ENCODE peak calls at places on chromosomes 16 and 17, in five cellular contexts. X is mesendoderm, A is GM23338, Z is HCT116, I is mesenchymal stem cell. P is an unnamed sample. For H3K27me3, the result is how much of the 10 kb centered on the place peaks cover.

GRCh38 chr17:8718001-8718563 is 26.6 kb downstream of the CCDC42 start:
- DNase-seq in X (no peak), A (no peak), Z (no peak), I (no peak), P (no peak)

GRCh38 chr17:46979023-46979870 is at the start of gene RPRML:
- DNase-seq in X (peak), A (peak), Z (no peak), I (peak), P (peak)

GRCh38 chr16:11675561-11676511 is 7.6 kb downstream of the SNN start:
- DNase-seq in X (peak), A (peak), Z (peak), I (no peak), P (peak)

GRCh38 chr16:4309102-4309832 is 6.6 kb upstream of the GLIS2 start:
- DNase-seq in X (no peak), A (no peak), Z (no peak), I (no peak), P (no peak)

GRCh38 chr16:84532299-84532724 is 27.9 kb upstream of the MEAK7 start:
- DNase-seq in X (peak), A (peak), Z (no peak), I (peak), P (peak)

GRCh38 chr17:46028969-46029565 is 30.0 kb downstream of the STH start:
- DNase-seq in X (no peak), A (no peak), Z (no peak), I (no peak), P (no peak)

GRCh38 chr16:88383401-88384221 is 852 bp downstream of the ZNF469 start:
- DNase-seq in X (no peak), A (peak), Z (peak), I (peak), P (no peak)

GRCh38 chr16:82835487-82836160 is 208.9 kb downstream of the CDH13 start:
- DNase-seq in X (peak), A (peak), Z (no peak), I (no peak), P (peak)

GRCh38 chr16:70715860-70716357 is 30.1 kb upstream of the MTSS2 start:
- DNase-seq in X (no peak), A (no peak), Z (no peak), I (no peak), P (no peak)

GRCh38 chr16:85421338-85422123 is 191.6 kb upstream of the GSE1 start:
- DNase-seq in X (no peak), A (no peak), Z (no peak), I (no peak), P (no peak)

GRCh38 chr17:58315281-58315711 is 13.3 kb downstream of the TSPOAP1 start:
- DNase-seq in X (no peak), A (no peak), Z (no peak), I (no peak), P (no peak)

GRCh38 chr16:1470543-1471251 is 4.1 kb downstream of the CLCN7 start:
- DNase-seq in X (no peak), A (no peak), Z (no peak), I (peak), P (peak)

GRCh38 chr17:5868916-5869475 is 201.2 kb upstream of the WSCD1 start:
- DNase-seq in X (no peak), A (no peak), Z (no peak), I (no peak), P (no peak)

GRCh38 chr17:2440930-2441329 is 40.1 kb upstream of the MNT start:
- DNase-seq in X (no peak), A (no peak), Z (no peak), I (no peak), P (no peak)

GRCh38 chr17:33982872-33983271 is 272.2 kb upstream of the CCL2 start:
- DNase-seq in X (no peak), A (no peak), Z (no peak), I (no peak), P (no peak)

GRCh38 chr17:48023408-48024148 is 14.0 kb downstream of the COPZ2 start:
- DNase-seq in X (peak), A (peak), Z (peak), I (peak), P (peak)

GRCh38 chr17:7974638-7975131 is 27.7 kb upstream of the GUCY2D start:
- DNase-seq in X (no peak), A (no peak), Z (no peak), I (no peak), P (no peak)

GRCh38 chr17:55303701-55304145 is 39.0 kb downstream of the HLF start:
- DNase-seq in X (no peak), A (no peak), Z (no peak), I (no peak), P (no peak)

GRCh38 chr17:1946021-1946932 is 78.9 kb downstream of the RTN4RL1 start:
- DNase-seq in X (no peak), A (no peak), Z (no peak), I (no peak), P (no peak)

GRCh38 chr16:48101069-48101674 is 54.6 kb downstream of the ABCC12 start:
- DNase-seq in X (no peak), A (no peak), Z (no peak), I (no peak), P (peak)

GRCh38 chr17:2084129-2084765 is 29.3 kb downstream of the HIC1 start:
- DNase-seq in X (no peak), A (no peak), Z (no peak), I (peak), P (peak)

GRCh38 chr17:17103160-17103559 is 60.9 kb downstream of the MPRIP start:
- DNase-seq in X (no peak), A (no peak), Z (no peak), I (no peak), P (no peak)

GRCh38 chr17:53462393-53462811 is 360.3 kb upstream of the KIF2B start:
- DNase-seq in X (no peak), A (no peak), Z (no peak), I (peak), P (peak)

GRCh38 chr16:11526921-11527320 is 59.8 kb downstream of the LITAF start:
- DNase-seq in X (peak), A (peak), Z (no peak), I (no peak), P (no peak)

GRCh38 chr16:69143116-69143515 is 10.7 kb downstream of the UTP4 start:
- DNase-seq in X (no peak), A (no peak), Z (no peak), I (peak), P (no peak)

GRCh38 chr17:82962163-82962720 is 117.2 kb upstream of the METRNL start:
- DNase-seq in X (no peak), A (no peak), Z (no peak), I (peak), P (no peak)

GRCh38 chr16:83305092-83305491 is 502.7 kb upstream of the HSBP1 start:
- DNase-seq in X (no peak), A (no peak), Z (no peak), I (peak), P (peak)

GRCh38 chr17:76371656-76372628 is 12.5 kb upstream of the SPHK1 start:
- DNase-seq in X (no peak), A (no peak), Z (no peak), I (peak), P (peak)

GRCh38 chr17:32297860-32298259 is 32.2 kb downstream of the RHBDL3 start:
- DNase-seq in X (no peak), A (no peak), Z (no peak), I (no peak), P (no peak)

GRCh38 chr17:73824321-73824720 is 180.1 kb upstream of the SDK2 start:
- DNase-seq in X (no peak), A (no peak), Z (no peak), I (no peak), P (no peak)

DNA sequence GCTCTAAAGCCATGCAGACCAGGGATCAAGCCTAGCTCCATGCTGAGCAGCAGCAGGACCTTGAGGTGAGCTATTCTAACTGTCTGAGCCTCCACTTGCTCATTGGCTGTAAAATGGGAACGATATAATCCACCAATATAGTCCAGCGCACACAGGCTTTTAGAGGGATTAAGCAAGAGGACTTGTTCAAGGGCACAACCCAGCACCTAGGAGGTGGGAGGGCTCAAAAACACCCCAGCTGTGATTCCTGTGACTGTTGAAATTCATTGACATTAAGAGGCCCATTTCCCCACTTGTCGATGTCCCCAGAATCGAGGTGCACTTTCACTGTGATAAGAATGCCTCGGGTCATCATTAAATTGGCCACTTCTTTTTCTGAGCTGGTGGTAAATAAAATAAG is 4.1 kb downstream of the USH1G start:
- DNase-seq in X (no peak), A (no peak), Z (no peak), I (no peak), P (no peak)
- H3K27me3 ChIP-seq in X (under half), A (under half), Z (under half), I (half or more), P (under half)

GRCh38 chr16:79776243-79776884 is 175.8 kb upstream of the MAF start:
- DNase-seq in X (peak), A (peak), Z (no peak), I (peak), P (peak)
- H3K4me2 ChIP-seq in X (no peak), A (peak), Z (no peak), I (no peak), P (peak)

GRCh38 chr17:27550974-27551505 is 79.9 kb upstream of the LGALS9 start:
- DNase-seq in X (no peak), A (no peak), Z (no peak), I (no peak), P (no peak)

GRCh38 chr17:27551701-27552466 is 79.1 kb upstream of the LGALS9 start:
- DNase-seq in X (peak), A (no peak), Z (peak), I (no peak), P (peak)

GRCh38 chr17:27554152-27554551 is 76.8 kb upstream of the LGALS9 start:
- DNase-seq in X (no peak), A (no peak), Z (no peak), I (no peak), P (no peak)

GRCh38 chr17:27552467-27552779 is 78.6 kb upstream of the LGALS9 start:
- DNase-seq in X (peak), A (no peak), Z (peak), I (peak), P (peak)

GRCh38 chr17:27553019-27553511 is 77.9 kb upstream of the LGALS9 start:
- DNase-seq in X (peak), A (no peak), Z (no peak), I (no peak), P (peak)
- H3K27ac ChIP-seq in X (peak), A (no peak), Z (peak), I (no peak), P (no peak)

GRCh38 chr17:45022288-45022648 is 29.2 kb downstream of the DCAKD start:
- DNase-seq in X (no peak), A (no peak), Z (no peak), I (no peak), P (no peak)

GRCh38 chr17:45020354-45021138 is 30.9 kb downstream of the DCAKD start:
- DNase-seq in X (peak), A (peak), Z (no peak), I (peak), P (no peak)

GRCh38 chr17:45022655-45023339 is 28.6 kb downstream of the DCAKD start:
- DNase-seq in X (peak), A (no peak), Z (no peak), I (no peak), P (no peak)

GRCh38 chr17:45019177-45019711 is 32.2 kb downstream of the DCAKD start:
- DNase-seq in X (no peak), A (peak), Z (no peak), I (peak), P (no peak)

DNA sequence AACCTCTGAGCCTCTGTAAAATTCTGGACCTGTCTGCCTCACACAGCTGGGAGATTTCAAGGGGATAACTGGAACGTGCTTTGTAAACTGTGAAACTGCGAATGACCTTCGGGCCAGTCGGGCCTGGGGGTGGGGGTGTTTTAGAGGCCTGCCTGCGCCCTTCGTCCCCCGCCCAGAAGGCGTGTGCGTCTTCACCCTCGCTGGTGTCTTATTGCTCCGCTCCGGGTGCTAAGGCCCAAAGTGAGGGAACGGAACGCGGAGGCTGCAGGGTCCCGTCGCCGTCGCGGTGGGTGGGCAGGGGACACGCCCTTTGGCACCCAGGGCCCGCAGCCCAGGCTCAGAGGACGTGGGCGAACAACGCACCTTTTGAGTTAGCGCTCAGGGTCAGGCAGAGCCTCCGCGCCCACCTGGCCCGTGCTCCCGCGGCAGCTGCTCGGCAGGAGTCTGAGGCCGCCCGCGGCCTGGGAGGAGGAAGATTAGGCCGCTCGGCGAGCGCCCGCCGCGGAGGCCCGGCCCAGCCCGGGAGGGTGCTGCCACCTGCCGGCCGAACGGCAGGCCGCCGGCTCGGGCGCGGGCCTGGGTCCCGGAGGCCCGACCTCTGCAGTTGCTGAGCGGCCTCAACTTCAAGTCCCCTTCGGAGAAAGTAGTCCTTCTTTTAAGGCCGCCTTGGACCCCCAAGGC is 29.7 kb downstream of the DCAKD start:
- DNase-seq in X (peak), A (peak), Z (no peak), I (peak), P (peak)
- H3K27me3 ChIP-seq in X (under half), A (under half), Z (under half), I (under half), P (under half)

DNA sequence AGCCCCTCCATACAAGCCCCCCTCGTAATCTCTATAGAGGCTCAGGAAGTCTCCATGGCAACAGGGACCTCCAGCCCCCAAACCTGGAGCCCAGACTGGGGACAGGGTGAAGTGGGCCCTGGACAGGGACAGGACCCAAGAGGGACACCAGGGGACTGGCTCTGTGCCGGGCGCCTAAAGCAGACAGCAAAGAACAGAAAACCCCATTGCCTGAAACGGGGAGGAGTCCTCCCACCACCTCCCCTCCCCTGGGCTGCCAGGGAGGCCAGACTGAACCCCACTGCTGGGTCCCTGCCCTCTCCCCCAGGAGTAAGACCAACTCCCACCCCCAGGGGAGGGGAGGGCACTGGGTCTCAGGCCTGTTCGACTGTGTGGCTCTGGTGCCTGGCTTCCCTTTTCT is 40.7 kb downstream of the CPNE2 start:
- DNase-seq in X (no peak), A (no peak), Z (no peak), I (no peak), P (no peak)
- H3K4me2 ChIP-seq in X (no peak), A (no peak), Z (no peak), I (no peak), P (no peak)